ENCODE peak calls at places on chromosomes 2 and 18, in ten cellular contexts. L is Calu3; X is iPS-NIHi11; C is NCI-H446 treated with DMSO at 0.1 percent for 48 hours; S is activated naive CD4-positive, alpha-beta T cell treated with anti-CD3 and anti-CD28 coated beads, Interleukin-2, amount 50 U/mL, for 16 hours; J is NCI-H1694; A is mesendoderm; O is astrocyte of the spinal cord; M is stimulated activated CD4-positive, alpha-beta T cell treated with anti-CD3 and anti-CD28 coated beads, TNF-alpha, amount 100 ng/mL, for 4 hours; P is uterus. U is an unnamed sample.

GRCh38 chr2:192195548-192196418 is 1.1 kb upstream of the TMEFF2 start:
- DNase-seq in L (peak), X (peak), C (no peak), S (peak), J (no peak), A (peak), O (peak), M (no peak), P (peak), U (no peak)

GRCh38 chr2:43114210-43114609 is 112.2 kb downstream of the ZFP36L2 start:
- DNase-seq in L (peak), X (no peak), C (no peak), S (no peak), J (no peak), A (peak), O (peak), M (no peak), P (no peak), U (no peak)

GRCh38 chr2:43340945-43341356 is 114.5 kb upstream of the ZFP36L2 start:
- DNase-seq in L (no peak), X (no peak), C (no peak), S (no peak), J (no peak), A (peak), O (peak), M (no peak), P (no peak), U (peak)

GRCh38 chr18:59353079-59353680 is 5.9 kb downstream of the LMAN1 start:
- DNase-seq in L (no peak), X (no peak), C (no peak), S (no peak), J (no peak), A (no peak), O (no peak), M (no peak), P (no peak), U (no peak)

GRCh38 chr2:127043367-127044164 is 63.4 kb downstream of the BIN1 start:
- DNase-seq in L (no peak), X (peak), C (no peak), S (no peak), J (no peak), A (peak), O (no peak), M (no peak), P (no peak), U (no peak)

GRCh38 chr2:161061786-161062185 is 98.4 kb upstream of the TANK start:
- DNase-seq in L (no peak), X (no peak), C (no peak), S (no peak), J (no peak), A (no peak), O (no peak), M (no peak), P (no peak), U (no peak)

GRCh38 chr2:197191177-197191947 is 119.2 kb downstream of the ANKRD44 start:
- DNase-seq in L (peak), X (peak), C (no peak), S (no peak), J (peak), A (peak), O (peak), M (no peak), P (no peak), U (no peak)

GRCh38 chr2:220152281-220152680 is 524.9 kb downstream of the SLC4A3 start:
- DNase-seq in L (no peak), X (no peak), C (no peak), S (no peak), J (no peak), A (no peak), O (no peak), M (no peak), P (no peak), U (no peak)

GRCh38 chr18:25099838-25100393 is 252.1 kb downstream of the ZNF521 start:
- DNase-seq in L (no peak), X (no peak), C (no peak), S (no peak), J (no peak), A (no peak), O (peak), M (no peak), P (no peak), U (peak)

GRCh38 chr2:132034646-132035045 is 127.1 kb downstream of the ANKRD30BL start:
- DNase-seq in L (no peak), X (no peak), C (no peak), S (no peak), J (no peak), A (no peak), O (no peak), M (no peak), P (no peak), U (no peak)

GRCh38 chr2:16553222-16553621 is 112.4 kb downstream of the CYRIA start:
- DNase-seq in L (peak), X (peak), C (no peak), S (no peak), J (peak), A (peak), O (peak), M (no peak), P (no peak), U (peak)

GRCh38 chr2:133937669-133938068 is 316.2 kb upstream of the MGAT5 start:
- DNase-seq in L (no peak), X (no peak), C (no peak), S (no peak), J (no peak), A (no peak), O (no peak), M (no peak), P (no peak), U (peak)

GRCh38 chr2:15614545-15615309 is 23.1 kb downstream of the DDX1 start:
- DNase-seq in L (no peak), X (no peak), C (no peak), S (no peak), J (no peak), A (no peak), O (no peak), M (no peak), P (no peak), U (no peak)

GRCh38 chr2:82950148-82950547 is 1508.9 kb downstream of the SUCLG1 start:
- DNase-seq in L (no peak), X (no peak), C (no peak), S (no peak), J (no peak), A (no peak), O (no peak), M (no peak), P (no peak), U (no peak)

U was measured in brain microvascular endothelial cell.